ENCODE peak calls at places on chromosomes 13 and 19, in six cellular contexts. One of them, this sample, is unnamed.

GRCh38 chr13:35228536-35228935 is 248.0 kb downstream of the MAB21L1 start:
- DNase-seq in H1: no peak
- DNase-seq in H9: no peak
- DNase-seq in mesenchymal stem cell: no peak
- DNase-seq in neuronal stem cell: no peak
- DNase-seq in mesendoderm: no peak
- DNase-seq in this sample: no peak

GRCh38 chr19:29842471-29843179 is 30.8 kb downstream of the CCNE1 start:
- DNase-seq in H1: no peak
- DNase-seq in mesendoderm: no peak
- DNase-seq in H9: no peak
- DNase-seq in mesenchymal stem cell: no peak
- DNase-seq in neuronal stem cell: no peak
- DNase-seq in this sample: no peak

GRCh38 chr13:31978021-31978420 is 53.6 kb upstream of the FRY start:
- DNase-seq in H1: no peak
- DNase-seq in H9: no peak
- DNase-seq in mesendoderm: no peak
- DNase-seq in mesenchymal stem cell: no peak
- DNase-seq in neuronal stem cell: no peak
- DNase-seq in this sample: no peak

GRCh38 chr13:72643339-72643989 is 84.0 kb downstream of the MZT1 start:
- DNase-seq in H9: no peak
- DNase-seq in H1: no peak
- DNase-seq in mesenchymal stem cell: peak
- DNase-seq in mesendoderm: peak
- DNase-seq in neuronal stem cell: no peak
- DNase-seq in this sample: peak

GRCh38 chr19:41353466-41354342 is at the start of gene TGFB1:
- DNase-seq in H9: peak
- DNase-seq in mesenchymal stem cell: peak
- DNase-seq in neuronal stem cell: peak
- DNase-seq in mesendoderm: peak
- DNase-seq in H1: no peak
- DNase-seq in this sample: peak

GRCh38 chr13:24541127-24541475 is 28.5 kb upstream of the PARP4 start:
- DNase-seq in neuronal stem cell: no peak
- DNase-seq in H9: no peak
- DNase-seq in mesendoderm: no peak
- DNase-seq in mesenchymal stem cell: no peak
- DNase-seq in H1: no peak
- DNase-seq in this sample: no peak

GRCh38 chr19:34808566-34808965 is 35.6 kb upstream of the ZNF599 start:
- DNase-seq in neuronal stem cell: no peak
- DNase-seq in H9: no peak
- DNase-seq in H1: no peak
- DNase-seq in mesenchymal stem cell: peak
- DNase-seq in mesendoderm: peak
- DNase-seq in this sample: peak

GRCh38 chr13:91368676-91369425 is 21.4 kb downstream of the MIR17HG start:
- DNase-seq in H9: no peak
- DNase-seq in mesendoderm: no peak
- DNase-seq in neuronal stem cell: no peak
- DNase-seq in mesenchymal stem cell: peak
- DNase-seq in H1: no peak
- DNase-seq in this sample: peak

GRCh38 chr13:30906411-30906990 is 430 bp downstream of the MEDAG start:
- DNase-seq in H1: no peak
- DNase-seq in H9: peak
- DNase-seq in mesendoderm: peak
- DNase-seq in neuronal stem cell: no peak
- DNase-seq in mesenchymal stem cell: no peak
- DNase-seq in this sample: no peak

GRCh38 chr19:33464733-33465115 is 56.9 kb downstream of the PEPD start:
- DNase-seq in mesendoderm: no peak
- DNase-seq in neuronal stem cell: no peak
- DNase-seq in H9: peak
- DNase-seq in mesenchymal stem cell: no peak
- DNase-seq in H1: no peak
- DNase-seq in this sample: no peak

GRCh38 chr19:6925801-6926751 is 38.7 kb downstream of the ADGRE1 start:
- DNase-seq in mesenchymal stem cell: no peak
- DNase-seq in neuronal stem cell: no peak
- DNase-seq in H1: no peak
- DNase-seq in H9: no peak
- DNase-seq in mesendoderm: no peak
- DNase-seq in this sample: no peak

GRCh38 chr13:44024496-44025155 is 144.9 kb downstream of the LACC1 start:
- DNase-seq in neuronal stem cell: no peak
- DNase-seq in mesendoderm: no peak
- DNase-seq in mesenchymal stem cell: no peak
- DNase-seq in H1: no peak
- DNase-seq in H9: no peak
- DNase-seq in this sample: no peak

GRCh38 chr13:111993701-111994100 is 73.2 kb upstream of the SOX1 start:
- DNase-seq in H1: no peak
- DNase-seq in mesendoderm: no peak
- DNase-seq in H9: no peak
- DNase-seq in mesenchymal stem cell: no peak
- DNase-seq in neuronal stem cell: no peak
- DNase-seq in this sample: no peak

GRCh38 chr13:110442946-110443632 is 118.4 kb downstream of the RAB20 start:
- DNase-seq in mesenchymal stem cell: peak
- DNase-seq in mesendoderm: no peak
- DNase-seq in neuronal stem cell: no peak
- DNase-seq in H1: no peak
- DNase-seq in H9: no peak
- DNase-seq in this sample: peak

GRCh38 chr13:33761744-33762143 is 56.2 kb upstream of the RFC3 start:
- DNase-seq in neuronal stem cell: no peak
- DNase-seq in mesenchymal stem cell: no peak
- DNase-seq in H1: no peak
- DNase-seq in H9: peak
- DNase-seq in mesendoderm: peak
- DNase-seq in this sample: no peak

GRCh38 chr19:30743702-30744101 is 371.5 kb downstream of the ZNF536 start:
- DNase-seq in H1: no peak
- DNase-seq in mesendoderm: no peak
- DNase-seq in neuronal stem cell: no peak
- DNase-seq in mesenchymal stem cell: no peak
- DNase-seq in H9: no peak
- DNase-seq in this sample: no peak

GRCh38 chr19:32387701-32388392 is 17.7 kb upstream of the DPY19L3 start:
- DNase-seq in mesenchymal stem cell: no peak
- DNase-seq in H9: no peak
- DNase-seq in neuronal stem cell: no peak
- DNase-seq in H1: no peak
- DNase-seq in mesendoderm: no peak
- DNase-seq in this sample: peak

GRCh38 chr19:29779921-29780320 is 31.9 kb upstream of the CCNE1 start:
- DNase-seq in H9: peak
- DNase-seq in mesenchymal stem cell: no peak
- DNase-seq in neuronal stem cell: no peak
- DNase-seq in H1: no peak
- DNase-seq in mesendoderm: no peak
- DNase-seq in this sample: no peak

GRCh38 chr19:38658462-38659306 is 11.2 kb downstream of the ACTN4 start:
- DNase-seq in mesenchymal stem cell: peak
- DNase-seq in H9: no peak
- DNase-seq in mesendoderm: peak
- DNase-seq in H1: no peak
- DNase-seq in neuronal stem cell: no peak
- DNase-seq in this sample: peak

GRCh38 chr19:4409123-4409933 is 6.9 kb downstream of the CHAF1A start:
- DNase-seq in mesendoderm: peak
- DNase-seq in H1: peak
- DNase-seq in mesenchymal stem cell: no peak
- DNase-seq in H9: peak
- DNase-seq in neuronal stem cell: no peak
- DNase-seq in this sample: no peak

GRCh38 chr19:30604657-30605056 is 232.5 kb downstream of the ZNF536 start:
- DNase-seq in mesendoderm: no peak
- DNase-seq in H9: no peak
- DNase-seq in H1: no peak
- DNase-seq in neuronal stem cell: no peak
- DNase-seq in mesenchymal stem cell: no peak
- DNase-seq in this sample: no peak

GRCh38 chr13:103142091-103142594 is 75.9 kb upstream of the SLC10A2 start:
- DNase-seq in H1: no peak
- DNase-seq in neuronal stem cell: no peak
- DNase-seq in mesenchymal stem cell: no peak
- DNase-seq in mesendoderm: no peak
- DNase-seq in H9: no peak
- DNase-seq in this sample: no peak

GRCh38 chr13:112583592-112584277 is 4.2 kb downstream of the TUBGCP3 start:
- DNase-seq in H9: no peak
- DNase-seq in H1: no peak
- DNase-seq in mesendoderm: no peak
- DNase-seq in mesenchymal stem cell: no peak
- DNase-seq in neuronal stem cell: no peak
- DNase-seq in this sample: no peak

GRCh38 chr19:39335168-39335567 is 675 bp downstream of the GMFG start:
- DNase-seq in H1: no peak
- DNase-seq in mesenchymal stem cell: no peak
- DNase-seq in neuronal stem cell: no peak
- DNase-seq in mesendoderm: no peak
- DNase-seq in H9: no peak
- DNase-seq in this sample: no peak

GRCh38 chr13:24074687-24075086 is 85.8 kb upstream of the SPATA13 start:
- DNase-seq in mesendoderm: no peak
- DNase-seq in mesenchymal stem cell: no peak
- DNase-seq in H9: no peak
- DNase-seq in H1: no peak
- DNase-seq in neuronal stem cell: no peak
- DNase-seq in this sample: no peak

GRCh38 chr19:11813801-11814706 is at the start of gene ZNF440:
- DNase-seq in mesenchymal stem cell: peak
- DNase-seq in H1: peak
- DNase-seq in H9: peak
- DNase-seq in mesendoderm: peak
- DNase-seq in neuronal stem cell: peak
- DNase-seq in this sample: peak
- H3K18ac ChIP-seq in mesenchymal stem cell: peak
- H3K18ac ChIP-seq in H1: peak
- H3K18ac ChIP-seq in H9: no peak
- H3K18ac ChIP-seq in mesendoderm: peak
- H3K18ac ChIP-seq in neuronal stem cell: peak
- H3K18ac ChIP-seq in this sample: peak

DNA sequence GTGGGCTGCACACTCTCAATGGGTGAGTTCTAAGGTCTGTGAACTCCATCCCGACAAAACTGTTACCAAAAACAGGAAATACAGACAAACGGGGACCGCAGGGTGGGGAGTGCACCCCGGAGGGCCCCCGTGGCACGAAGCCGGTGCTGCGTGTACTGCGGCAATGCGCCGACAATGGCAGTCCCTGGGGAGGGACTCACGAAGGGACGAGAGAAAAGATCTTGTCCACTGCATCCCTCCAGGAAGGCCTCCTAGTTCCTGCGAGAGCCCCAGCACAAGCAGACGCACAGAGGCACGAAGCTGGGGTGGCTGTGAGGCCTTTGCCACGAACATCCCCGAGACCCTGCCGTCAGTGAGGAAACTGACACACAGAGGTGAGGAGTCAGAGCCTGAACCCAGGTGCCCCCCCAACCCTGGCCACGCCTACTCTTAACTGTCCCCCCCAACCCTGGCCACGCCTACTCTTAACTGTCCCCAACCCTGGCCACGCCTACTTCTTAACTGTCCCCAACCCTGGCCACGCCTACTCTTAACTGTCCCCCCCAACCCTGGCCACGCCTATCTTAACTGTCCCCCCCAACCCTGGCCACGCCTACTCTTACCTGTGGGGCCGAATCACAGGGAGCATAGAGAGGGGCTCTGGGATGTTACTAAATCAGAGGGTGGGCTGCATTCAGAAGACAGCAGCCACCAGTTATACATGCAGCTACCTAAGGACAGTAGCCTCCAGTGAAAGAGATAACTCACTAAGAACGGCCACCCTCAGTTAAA is 4.2 kb downstream of the MED16 start:
- DNase-seq in mesendoderm: no peak
- DNase-seq in H1: no peak
- DNase-seq in mesenchymal stem cell: no peak
- DNase-seq in H9: no peak
- DNase-seq in neuronal stem cell: no peak
- DNase-seq in this sample: no peak
- H2BK15ac ChIP-seq in mesendoderm: no peak
- H2BK15ac ChIP-seq in H1: no peak
- H2BK15ac ChIP-seq in mesenchymal stem cell: no peak
- H2BK15ac ChIP-seq in H9: no peak
- H2BK15ac ChIP-seq in neuronal stem cell: no peak
- H2BK15ac ChIP-seq in this sample: no peak

GRCh38 chr13:106990594-106990993 is 422.7 kb upstream of the ARGLU1 start:
- DNase-seq in H9: no peak
- DNase-seq in mesenchymal stem cell: no peak
- DNase-seq in neuronal stem cell: no peak
- DNase-seq in mesendoderm: no peak
- DNase-seq in H1: no peak
- DNase-seq in this sample: peak

GRCh38 chr13:106986687-106987434 is 418.9 kb upstream of the ARGLU1 start:
- DNase-seq in H9: no peak
- DNase-seq in mesendoderm: no peak
- DNase-seq in H1: no peak
- DNase-seq in mesenchymal stem cell: no peak
- DNase-seq in neuronal stem cell: no peak
- DNase-seq in this sample: no peak

GRCh38 chr13:106989866-106990265 is 421.9 kb upstream of the ARGLU1 start:
- DNase-seq in H1: no peak
- DNase-seq in mesenchymal stem cell: no peak
- DNase-seq in mesendoderm: no peak
- DNase-seq in neuronal stem cell: no peak
- DNase-seq in H9: no peak
- DNase-seq in this sample: no peak

GRCh38 chr13:106987435-106987800 is 419.5 kb upstream of the ARGLU1 start:
- DNase-seq in mesenchymal stem cell: no peak
- DNase-seq in H9: no peak
- DNase-seq in mesendoderm: no peak
- DNase-seq in H1: no peak
- DNase-seq in neuronal stem cell: no peak
- DNase-seq in this sample: no peak

DNA sequence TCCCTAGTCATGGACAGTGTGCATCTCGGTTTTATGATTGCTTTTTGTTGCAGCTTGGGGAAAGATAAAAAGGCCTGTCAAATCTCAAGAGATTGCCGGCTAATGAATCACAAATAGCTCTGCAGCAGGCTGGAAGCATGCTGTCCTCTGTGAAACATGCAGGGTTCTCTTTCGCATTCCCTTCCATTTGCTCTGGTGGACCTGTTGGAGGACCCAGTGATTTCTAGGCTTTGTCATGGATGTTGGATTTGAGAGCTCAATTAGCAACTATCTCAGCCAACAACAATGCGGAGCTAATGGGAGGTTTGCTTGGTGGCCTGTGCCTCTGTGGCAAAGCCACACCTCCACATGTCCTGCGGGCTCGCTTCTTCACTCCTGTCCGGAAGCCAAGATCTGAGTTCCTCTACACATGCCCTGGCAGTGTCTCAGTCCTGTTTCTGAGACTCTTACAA is 418.1 kb upstream of the ARGLU1 start:
- DNase-seq in H9: peak
- DNase-seq in neuronal stem cell: no peak
- DNase-seq in mesendoderm: peak
- DNase-seq in H1: peak
- DNase-seq in mesenchymal stem cell: no peak
- DNase-seq in this sample: peak
- H4K8ac ChIP-seq in H9: no peak
- H4K8ac ChIP-seq in neuronal stem cell: no peak
- H4K8ac ChIP-seq in mesendoderm: no peak
- H4K8ac ChIP-seq in H1: no peak
- H4K8ac ChIP-seq in mesenchymal stem cell: no peak
- H4K8ac ChIP-seq in this sample: no peak

GRCh38 chr19:13764101-13764807 is at the start of gene MRI1:
- DNase-seq in H9: peak
- DNase-seq in H1: no peak
- DNase-seq in mesendoderm: peak
- DNase-seq in neuronal stem cell: peak
- DNase-seq in mesenchymal stem cell: peak
- DNase-seq in this sample: peak
- H3K18ac ChIP-seq in H9: no peak
- H3K18ac ChIP-seq in H1: no peak
- H3K18ac ChIP-seq in mesendoderm: peak
- H3K18ac ChIP-seq in neuronal stem cell: peak
- H3K18ac ChIP-seq in mesenchymal stem cell: peak
- H3K18ac ChIP-seq in this sample: peak

This sample was measured in IMR-90.